ENCODE peak calls at places on chromosomes 6 and 20, in five cellular contexts. One of them, this sample, is unnamed.

GRCh38 chr20:64057628-64058498 is 5.1 kb upstream of the TCEA2 start:
- DNase-seq in GM12891: peak; percentile 95
- DNase-seq in AG04450: no peak
- DNase-seq in transverse colon: peak; percentile 81
- DNase-seq in globus pallidus: no peak
- DNase-seq in this sample: peak; percentile 53

GRCh38 chr6:80341330-80341729 is 234.9 kb downstream of the BCKDHB start:
- DNase-seq in GM12891: no peak
- DNase-seq in AG04450: peak; percentile 81
- DNase-seq in transverse colon: no peak
- DNase-seq in globus pallidus: no peak
- DNase-seq in this sample: no peak

GRCh38 chr6:14622878-14623542 is 505.4 kb downstream of the CD83 start:
- DNase-seq in GM12891: no peak
- DNase-seq in AG04450: no peak
- DNase-seq in transverse colon: no peak
- DNase-seq in globus pallidus: no peak
- DNase-seq in this sample: no peak

GRCh38 chr6:124040655-124041054 is 237.0 kb downstream of the NKAIN2 start:
- DNase-seq in GM12891: no peak
- DNase-seq in AG04450: no peak
- DNase-seq in transverse colon: no peak
- DNase-seq in globus pallidus: no peak
- DNase-seq in this sample: no peak

GRCh38 chr6:149237464-149237863 is 80.0 kb upstream of the TAB2 start:
- DNase-seq in GM12891: no peak
- DNase-seq in AG04450: no peak
- DNase-seq in transverse colon: no peak
- DNase-seq in globus pallidus: no peak
- DNase-seq in this sample: no peak

GRCh38 chr20:34302312-34302722 is 838 bp downstream of the AHCY start:
- DNase-seq in GM12891: no peak
- DNase-seq in AG04450: no peak
- DNase-seq in transverse colon: no peak
- DNase-seq in globus pallidus: no peak
- DNase-seq in this sample: no peak

GRCh38 chr6:108524528-108525218 is 36.0 kb upstream of the FOXO3 start:
- DNase-seq in GM12891: no peak
- DNase-seq in AG04450: no peak
- DNase-seq in transverse colon: no peak
- DNase-seq in globus pallidus: no peak
- DNase-seq in this sample: no peak

GRCh38 chr6:94769197-94769596 is 808.1 kb upstream of the MANEA start:
- DNase-seq in GM12891: no peak
- DNase-seq in AG04450: no peak
- DNase-seq in transverse colon: no peak
- DNase-seq in globus pallidus: no peak
- DNase-seq in this sample: no peak

GRCh38 chr6:87436435-87436834 is 28.7 kb downstream of the CFAP206 start:
- DNase-seq in GM12891: peak; percentile 7
- DNase-seq in AG04450: peak; percentile 26
- DNase-seq in transverse colon: peak; percentile 38
- DNase-seq in globus pallidus: peak; percentile 12
- DNase-seq in this sample: no peak

GRCh38 chr20:62595491-62595890 is 46.8 kb upstream of the SLCO4A1 start:
- DNase-seq in GM12891: no peak
- DNase-seq in AG04450: peak; percentile 11
- DNase-seq in transverse colon: peak; percentile 61
- DNase-seq in globus pallidus: no peak
- DNase-seq in this sample: no peak

GRCh38 chr6:28589234-28589951 is 63.7 kb downstream of the GPX5 start:
- DNase-seq in GM12891: no peak
- DNase-seq in AG04450: peak; percentile 74
- DNase-seq in transverse colon: peak; percentile 32
- DNase-seq in globus pallidus: no peak
- DNase-seq in this sample: no peak

This sample was measured in NCI-H1930.